ENCODE peak calls at places on chromosomes 16 and 17, in six cellular contexts. One of them, this sample, is unnamed.

GRCh38 chr17:41967141-41967920 is 736 bp downstream of the CNP start:
- DNase-seq in stimulated activated CD4-positive, alpha-beta T cell treated with anti-CD3 and anti-CD28 coated beads, Interleukin-15, amount 100 ng/mL, for 1 hour: no peak
- DNase-seq in activated naive CD8-positive, alpha-beta T cell treated with anti-CD3 and anti-CD28 coated beads, Interleukin-2, amount 50 U/mL, for 16 hours: no peak
- DNase-seq in activated gamma-delta T cell treated with anti-CD3 and anti-CD28 coated beads, Interleukin-2, amount 50 U/mL, for 16 hours: no peak
- DNase-seq in adipocyte: peak
- DNase-seq in CD4-positive, alpha-beta T cell: peak
- DNase-seq in this sample: no peak

GRCh38 chr17:73576556-73576955 is 67.7 kb downstream of the SDK2 start:
- DNase-seq in stimulated activated CD4-positive, alpha-beta T cell treated with anti-CD3 and anti-CD28 coated beads, Interleukin-15, amount 100 ng/mL, for 1 hour: no peak
- DNase-seq in activated naive CD8-positive, alpha-beta T cell treated with anti-CD3 and anti-CD28 coated beads, Interleukin-2, amount 50 U/mL, for 16 hours: no peak
- DNase-seq in activated gamma-delta T cell treated with anti-CD3 and anti-CD28 coated beads, Interleukin-2, amount 50 U/mL, for 16 hours: no peak
- DNase-seq in adipocyte: no peak
- DNase-seq in CD4-positive, alpha-beta T cell: no peak
- DNase-seq in this sample: peak

GRCh38 chr16:77191259-77191969 is 424 bp downstream of the MON1B start:
- DNase-seq in stimulated activated CD4-positive, alpha-beta T cell treated with anti-CD3 and anti-CD28 coated beads, Interleukin-15, amount 100 ng/mL, for 1 hour: no peak
- DNase-seq in activated naive CD8-positive, alpha-beta T cell treated with anti-CD3 and anti-CD28 coated beads, Interleukin-2, amount 50 U/mL, for 16 hours: no peak
- DNase-seq in activated gamma-delta T cell treated with anti-CD3 and anti-CD28 coated beads, Interleukin-2, amount 50 U/mL, for 16 hours: no peak
- DNase-seq in adipocyte: no peak
- DNase-seq in CD4-positive, alpha-beta T cell: peak
- DNase-seq in this sample: no peak

GRCh38 chr17:40094874-40095273 is 5.5 kb downstream of the NR1D1 start:
- DNase-seq in stimulated activated CD4-positive, alpha-beta T cell treated with anti-CD3 and anti-CD28 coated beads, Interleukin-15, amount 100 ng/mL, for 1 hour: no peak
- DNase-seq in activated naive CD8-positive, alpha-beta T cell treated with anti-CD3 and anti-CD28 coated beads, Interleukin-2, amount 50 U/mL, for 16 hours: no peak
- DNase-seq in activated gamma-delta T cell treated with anti-CD3 and anti-CD28 coated beads, Interleukin-2, amount 50 U/mL, for 16 hours: no peak
- DNase-seq in adipocyte: no peak
- DNase-seq in CD4-positive, alpha-beta T cell: no peak
- DNase-seq in this sample: no peak

GRCh38 chr16:73023752-73024570 is 24.0 kb downstream of the ZFHX3 start:
- DNase-seq in stimulated activated CD4-positive, alpha-beta T cell treated with anti-CD3 and anti-CD28 coated beads, Interleukin-15, amount 100 ng/mL, for 1 hour: no peak
- DNase-seq in activated naive CD8-positive, alpha-beta T cell treated with anti-CD3 and anti-CD28 coated beads, Interleukin-2, amount 50 U/mL, for 16 hours: no peak
- DNase-seq in activated gamma-delta T cell treated with anti-CD3 and anti-CD28 coated beads, Interleukin-2, amount 50 U/mL, for 16 hours: no peak
- DNase-seq in adipocyte: no peak
- DNase-seq in CD4-positive, alpha-beta T cell: no peak
- DNase-seq in this sample: no peak

GRCh38 chr17:17439971-17440843 is 36.6 kb upstream of the MED9 start:
- DNase-seq in stimulated activated CD4-positive, alpha-beta T cell treated with anti-CD3 and anti-CD28 coated beads, Interleukin-15, amount 100 ng/mL, for 1 hour: peak
- DNase-seq in activated naive CD8-positive, alpha-beta T cell treated with anti-CD3 and anti-CD28 coated beads, Interleukin-2, amount 50 U/mL, for 16 hours: peak
- DNase-seq in activated gamma-delta T cell treated with anti-CD3 and anti-CD28 coated beads, Interleukin-2, amount 50 U/mL, for 16 hours: peak
- DNase-seq in adipocyte: peak
- DNase-seq in CD4-positive, alpha-beta T cell: peak
- DNase-seq in this sample: no peak

GRCh38 chr17:16989953-16990860 is 18.3 kb upstream of the TNFRSF13B start:
- DNase-seq in stimulated activated CD4-positive, alpha-beta T cell treated with anti-CD3 and anti-CD28 coated beads, Interleukin-15, amount 100 ng/mL, for 1 hour: no peak
- DNase-seq in activated naive CD8-positive, alpha-beta T cell treated with anti-CD3 and anti-CD28 coated beads, Interleukin-2, amount 50 U/mL, for 16 hours: no peak
- DNase-seq in activated gamma-delta T cell treated with anti-CD3 and anti-CD28 coated beads, Interleukin-2, amount 50 U/mL, for 16 hours: no peak
- DNase-seq in adipocyte: peak
- DNase-seq in CD4-positive, alpha-beta T cell: no peak
- DNase-seq in this sample: no peak

GRCh38 chr17:48547839-48548686 is 3.2 kb upstream of the HOXB2 start:
- DNase-seq in stimulated activated CD4-positive, alpha-beta T cell treated with anti-CD3 and anti-CD28 coated beads, Interleukin-15, amount 100 ng/mL, for 1 hour: no peak
- DNase-seq in activated naive CD8-positive, alpha-beta T cell treated with anti-CD3 and anti-CD28 coated beads, Interleukin-2, amount 50 U/mL, for 16 hours: no peak
- DNase-seq in activated gamma-delta T cell treated with anti-CD3 and anti-CD28 coated beads, Interleukin-2, amount 50 U/mL, for 16 hours: no peak
- DNase-seq in adipocyte: no peak
- DNase-seq in CD4-positive, alpha-beta T cell: no peak
- DNase-seq in this sample: no peak

GRCh38 chr17:81085420-81085911 is 50.5 kb downstream of the BAIAP2 start:
- DNase-seq in stimulated activated CD4-positive, alpha-beta T cell treated with anti-CD3 and anti-CD28 coated beads, Interleukin-15, amount 100 ng/mL, for 1 hour: no peak
- DNase-seq in activated naive CD8-positive, alpha-beta T cell treated with anti-CD3 and anti-CD28 coated beads, Interleukin-2, amount 50 U/mL, for 16 hours: no peak
- DNase-seq in activated gamma-delta T cell treated with anti-CD3 and anti-CD28 coated beads, Interleukin-2, amount 50 U/mL, for 16 hours: no peak
- DNase-seq in adipocyte: no peak
- DNase-seq in CD4-positive, alpha-beta T cell: no peak
- DNase-seq in this sample: no peak

GRCh38 chr17:37614391-37614790 is 5.2 kb upstream of the SYNRG start:
- DNase-seq in stimulated activated CD4-positive, alpha-beta T cell treated with anti-CD3 and anti-CD28 coated beads, Interleukin-15, amount 100 ng/mL, for 1 hour: no peak
- DNase-seq in activated naive CD8-positive, alpha-beta T cell treated with anti-CD3 and anti-CD28 coated beads, Interleukin-2, amount 50 U/mL, for 16 hours: no peak
- DNase-seq in activated gamma-delta T cell treated with anti-CD3 and anti-CD28 coated beads, Interleukin-2, amount 50 U/mL, for 16 hours: no peak
- DNase-seq in adipocyte: peak
- DNase-seq in CD4-positive, alpha-beta T cell: no peak
- DNase-seq in this sample: no peak

GRCh38 chr17:75573994-75574393 is 13.6 kb upstream of the MYO15B start:
- DNase-seq in stimulated activated CD4-positive, alpha-beta T cell treated with anti-CD3 and anti-CD28 coated beads, Interleukin-15, amount 100 ng/mL, for 1 hour: no peak
- DNase-seq in activated naive CD8-positive, alpha-beta T cell treated with anti-CD3 and anti-CD28 coated beads, Interleukin-2, amount 50 U/mL, for 16 hours: no peak
- DNase-seq in activated gamma-delta T cell treated with anti-CD3 and anti-CD28 coated beads, Interleukin-2, amount 50 U/mL, for 16 hours: no peak
- DNase-seq in adipocyte: no peak
- DNase-seq in CD4-positive, alpha-beta T cell: no peak
- DNase-seq in this sample: no peak

GRCh38 chr17:4362141-4362540 is 4.3 kb downstream of the UBE2G1 start:
- DNase-seq in stimulated activated CD4-positive, alpha-beta T cell treated with anti-CD3 and anti-CD28 coated beads, Interleukin-15, amount 100 ng/mL, for 1 hour: no peak
- DNase-seq in activated naive CD8-positive, alpha-beta T cell treated with anti-CD3 and anti-CD28 coated beads, Interleukin-2, amount 50 U/mL, for 16 hours: no peak
- DNase-seq in activated gamma-delta T cell treated with anti-CD3 and anti-CD28 coated beads, Interleukin-2, amount 50 U/mL, for 16 hours: no peak
- DNase-seq in adipocyte: peak
- DNase-seq in CD4-positive, alpha-beta T cell: no peak
- DNase-seq in this sample: no peak

GRCh38 chr17:59377410-59377809 is 46.0 kb downstream of the YPEL2 start:
- DNase-seq in stimulated activated CD4-positive, alpha-beta T cell treated with anti-CD3 and anti-CD28 coated beads, Interleukin-15, amount 100 ng/mL, for 1 hour: no peak
- DNase-seq in activated naive CD8-positive, alpha-beta T cell treated with anti-CD3 and anti-CD28 coated beads, Interleukin-2, amount 50 U/mL, for 16 hours: no peak
- DNase-seq in activated gamma-delta T cell treated with anti-CD3 and anti-CD28 coated beads, Interleukin-2, amount 50 U/mL, for 16 hours: no peak
- DNase-seq in adipocyte: no peak
- DNase-seq in CD4-positive, alpha-beta T cell: no peak
- DNase-seq in this sample: no peak

GRCh38 chr17:55773671-55774070 is 22.8 kb downstream of the PCTP start:
- DNase-seq in stimulated activated CD4-positive, alpha-beta T cell treated with anti-CD3 and anti-CD28 coated beads, Interleukin-15, amount 100 ng/mL, for 1 hour: no peak
- DNase-seq in activated naive CD8-positive, alpha-beta T cell treated with anti-CD3 and anti-CD28 coated beads, Interleukin-2, amount 50 U/mL, for 16 hours: no peak
- DNase-seq in activated gamma-delta T cell treated with anti-CD3 and anti-CD28 coated beads, Interleukin-2, amount 50 U/mL, for 16 hours: no peak
- DNase-seq in adipocyte: no peak
- DNase-seq in CD4-positive, alpha-beta T cell: no peak
- DNase-seq in this sample: no peak

GRCh38 chr16:75086281-75086680 is 30.3 kb downstream of the LDHD start:
- DNase-seq in stimulated activated CD4-positive, alpha-beta T cell treated with anti-CD3 and anti-CD28 coated beads, Interleukin-15, amount 100 ng/mL, for 1 hour: no peak
- DNase-seq in activated naive CD8-positive, alpha-beta T cell treated with anti-CD3 and anti-CD28 coated beads, Interleukin-2, amount 50 U/mL, for 16 hours: no peak
- DNase-seq in activated gamma-delta T cell treated with anti-CD3 and anti-CD28 coated beads, Interleukin-2, amount 50 U/mL, for 16 hours: no peak
- DNase-seq in adipocyte: no peak
- DNase-seq in CD4-positive, alpha-beta T cell: no peak
- DNase-seq in this sample: no peak

GRCh38 chr17:79023886-79024771 is at the start of gene C1QTNF1:
- DNase-seq in stimulated activated CD4-positive, alpha-beta T cell treated with anti-CD3 and anti-CD28 coated beads, Interleukin-15, amount 100 ng/mL, for 1 hour: no peak
- DNase-seq in activated naive CD8-positive, alpha-beta T cell treated with anti-CD3 and anti-CD28 coated beads, Interleukin-2, amount 50 U/mL, for 16 hours: no peak
- DNase-seq in activated gamma-delta T cell treated with anti-CD3 and anti-CD28 coated beads, Interleukin-2, amount 50 U/mL, for 16 hours: peak
- DNase-seq in adipocyte: peak
- DNase-seq in CD4-positive, alpha-beta T cell: no peak
- DNase-seq in this sample: no peak

GRCh38 chr17:72173475-72174116 is 52.8 kb downstream of the SOX9 start:
- DNase-seq in stimulated activated CD4-positive, alpha-beta T cell treated with anti-CD3 and anti-CD28 coated beads, Interleukin-15, amount 100 ng/mL, for 1 hour: no peak
- DNase-seq in activated naive CD8-positive, alpha-beta T cell treated with anti-CD3 and anti-CD28 coated beads, Interleukin-2, amount 50 U/mL, for 16 hours: no peak
- DNase-seq in activated gamma-delta T cell treated with anti-CD3 and anti-CD28 coated beads, Interleukin-2, amount 50 U/mL, for 16 hours: no peak
- DNase-seq in adipocyte: no peak
- DNase-seq in CD4-positive, alpha-beta T cell: no peak
- DNase-seq in this sample: no peak

GRCh38 chr17:50062323-50063243 is 6.7 kb downstream of the ITGA3 start:
- DNase-seq in stimulated activated CD4-positive, alpha-beta T cell treated with anti-CD3 and anti-CD28 coated beads, Interleukin-15, amount 100 ng/mL, for 1 hour: no peak
- DNase-seq in activated naive CD8-positive, alpha-beta T cell treated with anti-CD3 and anti-CD28 coated beads, Interleukin-2, amount 50 U/mL, for 16 hours: no peak
- DNase-seq in activated gamma-delta T cell treated with anti-CD3 and anti-CD28 coated beads, Interleukin-2, amount 50 U/mL, for 16 hours: no peak
- DNase-seq in adipocyte: peak
- DNase-seq in CD4-positive, alpha-beta T cell: no peak
- DNase-seq in this sample: no peak

GRCh38 chr16:89171216-89172170 is at the start of gene CDH15:
- DNase-seq in stimulated activated CD4-positive, alpha-beta T cell treated with anti-CD3 and anti-CD28 coated beads, Interleukin-15, amount 100 ng/mL, for 1 hour: peak
- DNase-seq in activated naive CD8-positive, alpha-beta T cell treated with anti-CD3 and anti-CD28 coated beads, Interleukin-2, amount 50 U/mL, for 16 hours: peak
- DNase-seq in activated gamma-delta T cell treated with anti-CD3 and anti-CD28 coated beads, Interleukin-2, amount 50 U/mL, for 16 hours: peak
- DNase-seq in adipocyte: peak
- DNase-seq in CD4-positive, alpha-beta T cell: peak
- DNase-seq in this sample: peak

GRCh38 chr17:17171186-17171585 is 34.9 kb downstream of the PLD6 start:
- DNase-seq in stimulated activated CD4-positive, alpha-beta T cell treated with anti-CD3 and anti-CD28 coated beads, Interleukin-15, amount 100 ng/mL, for 1 hour: no peak
- DNase-seq in activated naive CD8-positive, alpha-beta T cell treated with anti-CD3 and anti-CD28 coated beads, Interleukin-2, amount 50 U/mL, for 16 hours: no peak
- DNase-seq in activated gamma-delta T cell treated with anti-CD3 and anti-CD28 coated beads, Interleukin-2, amount 50 U/mL, for 16 hours: no peak
- DNase-seq in adipocyte: no peak
- DNase-seq in CD4-positive, alpha-beta T cell: no peak
- DNase-seq in this sample: no peak

GRCh38 chr17:53631486-53631885 is 191.2 kb upstream of the KIF2B start:
- DNase-seq in stimulated activated CD4-positive, alpha-beta T cell treated with anti-CD3 and anti-CD28 coated beads, Interleukin-15, amount 100 ng/mL, for 1 hour: no peak
- DNase-seq in activated naive CD8-positive, alpha-beta T cell treated with anti-CD3 and anti-CD28 coated beads, Interleukin-2, amount 50 U/mL, for 16 hours: no peak
- DNase-seq in activated gamma-delta T cell treated with anti-CD3 and anti-CD28 coated beads, Interleukin-2, amount 50 U/mL, for 16 hours: no peak
- DNase-seq in adipocyte: no peak
- DNase-seq in CD4-positive, alpha-beta T cell: no peak
- DNase-seq in this sample: no peak

GRCh38 chr17:4562000-4562969 is 1.9 kb upstream of the GGT6 start:
- DNase-seq in stimulated activated CD4-positive, alpha-beta T cell treated with anti-CD3 and anti-CD28 coated beads, Interleukin-15, amount 100 ng/mL, for 1 hour: no peak
- DNase-seq in activated naive CD8-positive, alpha-beta T cell treated with anti-CD3 and anti-CD28 coated beads, Interleukin-2, amount 50 U/mL, for 16 hours: no peak
- DNase-seq in activated gamma-delta T cell treated with anti-CD3 and anti-CD28 coated beads, Interleukin-2, amount 50 U/mL, for 16 hours: no peak
- DNase-seq in adipocyte: no peak
- DNase-seq in CD4-positive, alpha-beta T cell: no peak
- DNase-seq in this sample: no peak

GRCh38 chr16:67459066-67459857 is 21.7 kb downstream of the ATP6V0D1 start:
- DNase-seq in stimulated activated CD4-positive, alpha-beta T cell treated with anti-CD3 and anti-CD28 coated beads, Interleukin-15, amount 100 ng/mL, for 1 hour: no peak
- DNase-seq in activated naive CD8-positive, alpha-beta T cell treated with anti-CD3 and anti-CD28 coated beads, Interleukin-2, amount 50 U/mL, for 16 hours: no peak
- DNase-seq in activated gamma-delta T cell treated with anti-CD3 and anti-CD28 coated beads, Interleukin-2, amount 50 U/mL, for 16 hours: no peak
- DNase-seq in adipocyte: peak
- DNase-seq in CD4-positive, alpha-beta T cell: no peak
- DNase-seq in this sample: peak

GRCh38 chr16:30740364-30741251 is 7.6 kb upstream of the PHKG2 start:
- DNase-seq in stimulated activated CD4-positive, alpha-beta T cell treated with anti-CD3 and anti-CD28 coated beads, Interleukin-15, amount 100 ng/mL, for 1 hour: no peak
- DNase-seq in activated naive CD8-positive, alpha-beta T cell treated with anti-CD3 and anti-CD28 coated beads, Interleukin-2, amount 50 U/mL, for 16 hours: no peak
- DNase-seq in activated gamma-delta T cell treated with anti-CD3 and anti-CD28 coated beads, Interleukin-2, amount 50 U/mL, for 16 hours: no peak
- DNase-seq in adipocyte: peak
- DNase-seq in CD4-positive, alpha-beta T cell: no peak
- DNase-seq in this sample: peak

GRCh38 chr17:44758414-44759095 is at the start of gene ADAM11:
- DNase-seq in stimulated activated CD4-positive, alpha-beta T cell treated with anti-CD3 and anti-CD28 coated beads, Interleukin-15, amount 100 ng/mL, for 1 hour: no peak
- DNase-seq in activated naive CD8-positive, alpha-beta T cell treated with anti-CD3 and anti-CD28 coated beads, Interleukin-2, amount 50 U/mL, for 16 hours: no peak
- DNase-seq in activated gamma-delta T cell treated with anti-CD3 and anti-CD28 coated beads, Interleukin-2, amount 50 U/mL, for 16 hours: no peak
- DNase-seq in adipocyte: peak
- DNase-seq in CD4-positive, alpha-beta T cell: no peak
- DNase-seq in this sample: no peak

GRCh38 chr16:60582528-60582927 is 1453.7 kb downstream of the CDH8 start:
- DNase-seq in stimulated activated CD4-positive, alpha-beta T cell treated with anti-CD3 and anti-CD28 coated beads, Interleukin-15, amount 100 ng/mL, for 1 hour: no peak
- DNase-seq in activated naive CD8-positive, alpha-beta T cell treated with anti-CD3 and anti-CD28 coated beads, Interleukin-2, amount 50 U/mL, for 16 hours: no peak
- DNase-seq in activated gamma-delta T cell treated with anti-CD3 and anti-CD28 coated beads, Interleukin-2, amount 50 U/mL, for 16 hours: no peak
- DNase-seq in adipocyte: no peak
- DNase-seq in CD4-positive, alpha-beta T cell: no peak
- DNase-seq in this sample: no peak

GRCh38 chr17:44360826-44361225 is 2.8 kb downstream of the FAM171A2 start:
- DNase-seq in stimulated activated CD4-positive, alpha-beta T cell treated with anti-CD3 and anti-CD28 coated beads, Interleukin-15, amount 100 ng/mL, for 1 hour: no peak
- DNase-seq in activated naive CD8-positive, alpha-beta T cell treated with anti-CD3 and anti-CD28 coated beads, Interleukin-2, amount 50 U/mL, for 16 hours: no peak
- DNase-seq in activated gamma-delta T cell treated with anti-CD3 and anti-CD28 coated beads, Interleukin-2, amount 50 U/mL, for 16 hours: no peak
- DNase-seq in adipocyte: peak
- DNase-seq in CD4-positive, alpha-beta T cell: no peak
- DNase-seq in this sample: no peak

GRCh38 chr16:1633310-1633709 is 21.1 kb downstream of the CRAMP1 start:
- DNase-seq in stimulated activated CD4-positive, alpha-beta T cell treated with anti-CD3 and anti-CD28 coated beads, Interleukin-15, amount 100 ng/mL, for 1 hour: no peak
- DNase-seq in activated naive CD8-positive, alpha-beta T cell treated with anti-CD3 and anti-CD28 coated beads, Interleukin-2, amount 50 U/mL, for 16 hours: no peak
- DNase-seq in activated gamma-delta T cell treated with anti-CD3 and anti-CD28 coated beads, Interleukin-2, amount 50 U/mL, for 16 hours: no peak
- DNase-seq in adipocyte: no peak
- DNase-seq in CD4-positive, alpha-beta T cell: no peak
- DNase-seq in this sample: no peak

GRCh38 chr17:28173071-28173561 is 130.6 kb downstream of the NLK start:
- DNase-seq in stimulated activated CD4-positive, alpha-beta T cell treated with anti-CD3 and anti-CD28 coated beads, Interleukin-15, amount 100 ng/mL, for 1 hour: no peak
- DNase-seq in activated naive CD8-positive, alpha-beta T cell treated with anti-CD3 and anti-CD28 coated beads, Interleukin-2, amount 50 U/mL, for 16 hours: no peak
- DNase-seq in activated gamma-delta T cell treated with anti-CD3 and anti-CD28 coated beads, Interleukin-2, amount 50 U/mL, for 16 hours: no peak
- DNase-seq in adipocyte: no peak
- DNase-seq in CD4-positive, alpha-beta T cell: no peak
- DNase-seq in this sample: peak

This sample was measured in LNCaP clone FGC.